ENCODE peak calls at places on chromosomes 5 and 9, in eight cellular contexts. W is NCI-H774, Q is RWPE1, T is left cardiac atrium, O is astrocyte of the spinal cord, Y is HL-60, V is IMR-90, A is NCI-H1417. E is an unnamed sample.

GRCh38 chr9:95484225-95484624 is 32.5 kb downstream of the PTCH1 start:
- DNase-seq in Q (no peak), W (no peak), O (no peak), A (no peak), T (no peak), Y (no peak), V (no peak), E (no peak)

GRCh38 chr5:102910240-102911226 is 155.4 kb downstream of the PAM start:
- DNase-seq in W (no peak), T (no peak), A (no peak), Y (no peak), Q (peak), O (peak), V (peak), E (peak)

GRCh38 chr9:124392855-124393460 is 22.3 kb downstream of the PSMB7 start:
- DNase-seq in O (peak), T (no peak), W (peak), V (peak), Q (peak), A (no peak), Y (peak), E (peak)

GRCh38 chr9:89919171-89919681 is 314.4 kb downstream of the GADD45G start:
- DNase-seq in A (peak), V (no peak), Q (no peak), Y (peak), W (peak), O (no peak), T (peak), E (peak)

GRCh38 chr5:119112151-119112550 is 41.3 kb downstream of the DMXL1 start:
- DNase-seq in T (no peak), V (no peak), Q (no peak), A (no peak), W (no peak), O (no peak), Y (no peak), E (no peak)

GRCh38 chr9:91978739-91979414 is 28.8 kb upstream of the ROR2 start:
- DNase-seq in O (peak), W (peak), A (no peak), T (no peak), Y (peak), V (peak), Q (peak), E (peak)

GRCh38 chr9:12748016-12748415 is 26.8 kb upstream of the LURAP1L start:
- DNase-seq in V (peak), T (no peak), Q (peak), Y (no peak), O (peak), W (no peak), A (no peak), E (peak)

GRCh38 chr9:4292781-4293180 is 7.1 kb downstream of the GLIS3 start:
- DNase-seq in Y (no peak), O (peak), A (no peak), Q (no peak), W (no peak), T (no peak), V (peak), E (peak)

GRCh38 chr9:138077898-138078540 is 200.4 kb downstream of the CACNA1B start:
- DNase-seq in A (no peak), O (no peak), Y (no peak), W (no peak), T (no peak), V (no peak), Q (no peak), E (no peak)

GRCh38 chr9:99059074-99059894 is 45.6 kb upstream of the TGFBR1 start:
- DNase-seq in V (no peak), W (no peak), Y (peak), O (no peak), Q (no peak), T (no peak), A (no peak), E (no peak)

E was measured in Daoy.